ENCODE peak calls at places on chromosomes 4 and X, in eight cellular contexts. I is vagina, Q is SK-N-SH, U is suprapubic skin, N is breast epithelium, A is prostate gland, K is sigmoid colon, B is K562. G is an unnamed sample.

GRCh38 chrX:50756276-50756675 is 57.7 kb downstream of the SHROOM4 start:
- DNase-seq in I (no peak), K (no peak), U (no peak), B (no peak), N (no peak), A (no peak), Q (no peak), G (no peak)

GRCh38 chr4:119526786-119527550 is 101.6 kb downstream of the PDE5A start:
- DNase-seq in K (no peak), N (no peak), U (no peak), Q (no peak), A (no peak), B (no peak), I (no peak), G (no peak)

GRCh38 chr4:70838400-70838971 is 1.2 kb downstream of the GRSF1 start:
- DNase-seq in A (no peak), N (no peak), K (no peak), I (no peak), B (no peak), U (no peak), Q (peak), G (no peak)

GRCh38 chrX:153926863-153927685 is 1.0 kb upstream of the ARHGAP4 start:
- DNase-seq in B (peak), I (no peak), K (peak), N (no peak), A (no peak), Q (peak), U (no peak), G (no peak)

GRCh38 chr4:123415977-123416376 is 19.4 kb downstream of the SPRY1 start:
- DNase-seq in K (no peak), B (no peak), A (no peak), N (no peak), Q (no peak), I (no peak), U (no peak), G (no peak)

GRCh38 chr4:54032558-54033135 is 31.8 kb downstream of the CHIC2 start:
- DNase-seq in Q (no peak), N (no peak), U (no peak), I (no peak), A (no peak), K (no peak), B (no peak), G (no peak)

GRCh38 chr4:89469512-89469911 is 161.9 kb upstream of the GPRIN3 start:
- DNase-seq in B (no peak), I (no peak), K (no peak), Q (no peak), A (no peak), N (no peak), U (no peak), G (no peak)

GRCh38 chrX:37896491-37896890 is 49.1 kb upstream of the DYNLT3 start:
- DNase-seq in K (no peak), B (no peak), Q (no peak), N (no peak), U (no peak), A (no peak), I (no peak), G (no peak)

GRCh38 chr4:88985088-88985779 is 71.8 kb downstream of the FAM13A start:
- DNase-seq in N (no peak), B (no peak), U (no peak), Q (no peak), I (no peak), K (no peak), A (no peak), G (no peak)

GRCh38 chr4:7334521-7335275 is 100.0 kb downstream of the PSAPL1 start:
- DNase-seq in A (no peak), Q (no peak), U (no peak), K (no peak), N (no peak), I (no peak), B (no peak), G (no peak)

GRCh38 chr4:87042986-87043820 is 108.4 kb downstream of the AFF1 start:
- DNase-seq in U (no peak), N (no peak), B (no peak), K (no peak), A (no peak), I (no peak), Q (no peak), G (no peak)

GRCh38 chrX:123186796-123187195 is 2.7 kb downstream of the GRIA3 start:
- DNase-seq in B (no peak), U (no peak), A (no peak), I (no peak), Q (no peak), K (no peak), N (no peak), G (no peak)

GRCh38 chr4:5572114-5572513 is 136.2 kb downstream of the EVC2 start:
- DNase-seq in B (no peak), U (no peak), A (peak), N (no peak), I (peak), Q (no peak), K (no peak), G (no peak)

GRCh38 chrX:133089411-133089810 is 7.5 kb downstream of the USP26 start:
- DNase-seq in A (no peak), B (no peak), Q (no peak), U (no peak), K (no peak), I (no peak), N (no peak), G (no peak)

GRCh38 chr4:140955528-140956094 is 177.7 kb downstream of the RNF150 start:
- DNase-seq in B (no peak), A (no peak), Q (no peak), U (no peak), N (no peak), I (no peak), K (no peak), G (no peak)

GRCh38 chrX:116726806-116727205 is 264.0 kb upstream of the CT83 start:
- DNase-seq in A (no peak), Q (no peak), B (no peak), U (no peak), N (no peak), I (no peak), K (no peak), G (no peak)

GRCh38 chr4:141028024-141028529 is 105.2 kb downstream of the RNF150 start:
- DNase-seq in U (no peak), N (no peak), A (no peak), K (no peak), B (no peak), Q (peak), I (no peak), G (no peak)

GRCh38 chr4:1598206-1598605 is 85.9 kb downstream of the FAM53A start:
- DNase-seq in I (no peak), N (no peak), A (no peak), K (peak), Q (no peak), U (no peak), B (no peak), G (no peak)

GRCh38 chr4:76203541-76203940 is 10.1 kb downstream of the SCARB2 start:
- DNase-seq in U (no peak), A (no peak), K (no peak), I (no peak), N (no peak), B (no peak), Q (no peak), G (no peak)

GRCh38 chr4:153645183-153645582 is 38.9 kb upstream of the TLR2 start:
- DNase-seq in Q (no peak), K (no peak), B (peak), I (no peak), U (no peak), N (no peak), A (no peak), G (no peak)

GRCh38 chrX:16882702-16883486 is 12.7 kb upstream of the RBBP7 start:
- DNase-seq in A (peak), I (no peak), N (peak), B (peak), K (peak), Q (peak), U (peak), G (no peak)

GRCh38 chrX:16743604-16744325 is 24.4 kb downstream of the SYAP1 start:
- DNase-seq in N (no peak), A (no peak), I (no peak), Q (no peak), U (no peak), K (no peak), B (no peak), G (no peak)

GRCh38 chrX:138756234-138756633 is 44.7 kb upstream of the FGF13 start:
- DNase-seq in Q (no peak), K (no peak), U (no peak), I (no peak), A (no peak), N (no peak), B (no peak), G (no peak)

GRCh38 chr4:60020389-60020788 is 1179.7 kb upstream of the ADGRL3 start:
- DNase-seq in B (no peak), N (no peak), K (no peak), I (no peak), A (no peak), U (no peak), Q (no peak), G (no peak)

GRCh38 chr4:26173619-26174018 is 147.2 kb upstream of the RBPJ start:
- DNase-seq in Q (no peak), K (no peak), N (no peak), I (no peak), U (no peak), B (no peak), A (no peak), G (no peak)

GRCh38 chr4:153509724-153510123 is 43.6 kb downstream of the TMEM131L start:
- DNase-seq in Q (no peak), B (no peak), U (no peak), A (peak), N (no peak), K (no peak), I (no peak), G (no peak)

GRCh38 chrX:103175944-103176753 is 38.8 kb upstream of the BEX4 start:
- DNase-seq in A (peak), B (peak), I (no peak), U (no peak), K (peak), N (peak), Q (peak), G (no peak)

GRCh38 chr4:77232653-77233052 is 75.6 kb downstream of the CCNG2 start:
- DNase-seq in Q (no peak), I (no peak), K (no peak), U (no peak), B (no peak), N (no peak), A (no peak), G (no peak)

GRCh38 chr4:1463088-1463926 is 57.1 kb upstream of the NKX1-1 start:
- DNase-seq in I (no peak), Q (peak), N (peak), K (no peak), U (no peak), B (no peak), A (no peak), G (no peak)

DNA sequence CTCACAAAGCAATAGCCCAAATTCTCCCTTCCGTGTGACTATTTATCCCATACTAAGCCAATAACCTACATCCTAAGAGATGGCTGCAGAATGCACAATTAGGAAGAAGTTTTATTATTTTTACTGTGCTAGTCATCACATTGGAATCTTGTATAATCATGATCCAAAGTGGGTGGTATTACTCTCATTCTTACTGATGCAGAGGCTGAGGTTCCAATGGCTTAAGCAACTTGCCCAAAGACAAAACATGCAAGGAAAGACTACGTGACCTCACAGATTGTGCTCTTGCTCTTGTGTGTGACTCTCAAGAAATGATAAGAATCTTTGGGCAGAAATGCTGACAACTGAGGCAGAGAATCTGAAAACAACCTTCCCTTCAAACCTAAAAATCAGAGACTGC is 212.2 kb downstream of the LDB2 start:
- DNase-seq in N (no peak), Q (no peak), U (no peak), I (no peak), A (no peak), K (no peak), B (no peak), G (no peak)
- TF ChIP-seq POLR2AphosphoS5 in N (no peak), Q (no peak), U (no peak), I (no peak), A (no peak), K (no peak), B (no peak), G (no peak)

GRCh38 chr4:147388016-147388415 is 92.9 kb upstream of the EDNRA start:
- DNase-seq in N (no peak), A (no peak), K (no peak), U (no peak), Q (no peak), I (no peak), B (no peak), G (no peak)
- H3K27ac ChIP-seq in N (no peak), A (no peak), K (no peak), U (no peak), Q (no peak), I (no peak), B (no peak), G (no peak)

GRCh38 chrX:79270401-79270800 is 96.7 kb downstream of the ITM2A start:
- DNase-seq in U (no peak), B (no peak), K (no peak), Q (no peak), N (no peak), A (no peak), I (no peak), G (peak)
- TF ChIP-seq CTCF in U (no peak), B (peak), K (no peak), Q (no peak), N (no peak), A (no peak), I (no peak), G (peak)

GRCh38 chr4:128528793-128529553 is 241.4 kb upstream of the PGRMC2 start:
- DNase-seq in N (no peak), U (no peak), Q (no peak), K (no peak), B (no peak), I (no peak), A (no peak), G (peak)
- TF ChIP-seq POLR2AphosphoS5 in N (peak), U (no peak), Q (peak), K (peak), B (no peak), I (no peak), A (no peak), G (no peak)

GRCh38 chr4:105878668-105879067 is 16.6 kb upstream of the NPNT start:
- DNase-seq in U (no peak), B (no peak), I (no peak), K (no peak), Q (no peak), A (peak), N (no peak), G (no peak)
- H3K27ac ChIP-seq in U (no peak), B (no peak), I (no peak), K (no peak), Q (no peak), A (no peak), N (no peak), G (no peak)

DNA sequence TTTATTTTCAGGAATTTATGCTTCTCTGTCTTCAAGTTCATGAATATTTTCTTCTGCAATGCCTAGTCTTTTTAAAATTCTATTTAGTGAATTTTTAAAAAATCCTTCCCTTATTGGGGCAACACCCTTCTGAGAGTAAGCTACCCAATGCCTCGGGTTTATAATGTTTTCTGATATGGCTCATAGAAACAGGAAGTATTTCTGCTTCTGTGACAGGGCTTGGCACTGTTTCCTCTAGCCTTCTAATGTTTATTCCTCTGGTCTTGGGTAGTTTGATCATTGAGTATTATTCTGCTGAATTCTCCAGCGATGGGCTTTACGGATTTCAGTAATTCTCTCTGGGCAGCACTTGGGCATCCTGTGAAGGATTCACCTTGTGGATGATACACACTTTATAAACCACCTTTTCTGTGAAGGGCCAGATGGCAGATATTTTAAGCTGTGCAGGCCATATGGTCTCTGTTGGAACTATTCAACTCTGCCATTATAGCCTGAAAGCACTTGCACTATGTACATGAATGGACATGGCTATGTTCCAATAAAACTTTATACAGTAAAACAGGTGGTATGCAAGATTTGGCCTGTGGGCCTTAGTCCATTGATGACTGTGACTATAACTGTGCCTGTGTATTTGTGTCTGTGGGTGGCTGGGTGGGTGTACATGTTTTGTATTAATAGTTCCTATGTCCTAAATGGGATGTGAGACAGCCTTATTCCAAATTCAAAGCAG is 95.9 kb upstream of the FAT1 start:
- DNase-seq in A (no peak), I (no peak), B (no peak), K (no peak), N (no peak), U (no peak), Q (no peak), G (no peak)
- TF ChIP-seq CTCF in A (no peak), I (no peak), B (no peak), K (no peak), N (no peak), U (no peak), Q (no peak), G (no peak)

G was measured in Panc1.